ENCODE peak calls at places on chromosomes 16 and 17, in ten cellular contexts. Z is stomach; J is T follicular helper cell; O is WTC11; D is NCI-H2171 treated with DMSO at 0.1 percent for 48 hours; R is activated CD4-positive, alpha-beta T cell treated with anti-CD3 and anti-CD28 coated beads, Interleukin-2, amount 50 U/mL, for 24 hours; S is natural killer cell; T is immature natural killer cell; W is frontal cortex; Q is GM23248. E is an unnamed sample.

GRCh38 chr17:6669479-6670212 is 18.1 kb downstream of the C17orf100 start:
- DNase-seq in Q (no peak), W (no peak), T (no peak), D (no peak), R (no peak), S (no peak), Z (no peak), O (no peak), J (no peak), E (no peak)

GRCh38 chr17:43665038-43665386 is 3.3 kb upstream of the MEOX1 start:
- DNase-seq in D (no peak), R (no peak), S (no peak), J (no peak), O (peak), T (no peak), Q (no peak), Z (no peak), W (no peak), E (no peak)

GRCh38 chr17:8122923-8123694 is 797 bp downstream of the HES7 start:
- DNase-seq in S (no peak), T (peak), D (peak), R (peak), O (peak), W (no peak), J (no peak), Z (no peak), Q (peak), E (no peak)

GRCh38 chr17:21272881-21273839 is 11.4 kb upstream of the MAP2K3 start:
- DNase-seq in Q (no peak), T (no peak), W (no peak), O (no peak), S (no peak), Z (peak), D (no peak), R (no peak), J (no peak), E (no peak)

GRCh38 chr17:73471924-73472323 is 160.1 kb upstream of the CDC42EP4 start:
- DNase-seq in W (no peak), S (no peak), T (no peak), Q (no peak), O (no peak), Z (no peak), J (no peak), D (no peak), R (no peak), E (no peak)

GRCh38 chr16:81518439-81518757 is 73.8 kb downstream of the CMIP start:
- DNase-seq in W (no peak), O (no peak), D (no peak), S (no peak), J (no peak), Q (no peak), Z (no peak), T (no peak), R (no peak), E (no peak)

GRCh38 chr17:4101127-4101798 is 41.6 kb downstream of the ZZEF1 start:
- DNase-seq in O (no peak), S (no peak), D (no peak), W (no peak), Z (no peak), T (no peak), Q (no peak), R (no peak), J (no peak), E (no peak)

GRCh38 chr17:34001246-34001645 is 253.8 kb upstream of the CCL2 start:
- DNase-seq in Z (no peak), R (no peak), D (no peak), O (no peak), Q (no peak), S (no peak), J (no peak), T (no peak), W (no peak), E (no peak)

GRCh38 chr17:9266769-9267168 is 245.5 kb downstream of the NTN1 start:
- DNase-seq in T (no peak), O (no peak), S (no peak), J (no peak), R (no peak), Z (no peak), Q (no peak), W (no peak), D (no peak), E (no peak)

GRCh38 chr16:26019885-26020284 is 328.1 kb downstream of the HS3ST4 start:
- DNase-seq in R (no peak), Z (no peak), J (no peak), W (no peak), S (no peak), O (no peak), Q (no peak), T (no peak), D (peak), E (no peak)

GRCh38 chr17:83186751-83187421 is 107.5 kb downstream of the METRNL start:
- DNase-seq in D (no peak), O (peak), Q (no peak), Z (no peak), J (no peak), W (no peak), S (peak), R (no peak), T (no peak), E (no peak)

GRCh38 chr17:17511293-17511741 is 15.1 kb upstream of the RASD1 start:
- DNase-seq in W (no peak), D (no peak), O (no peak), R (no peak), S (no peak), Q (no peak), T (no peak), J (no peak), Z (no peak), E (no peak)

GRCh38 chr17:43907425-43907981 is at the start of gene MPP2:
- DNase-seq in O (peak), S (peak), Q (peak), W (peak), Z (peak), D (peak), T (peak), R (no peak), J (peak), E (peak)

E was measured in activated naive CD8-positive, alpha-beta T cell treated with anti-CD3 and anti-CD28 coated beads, Interleukin-2, amount 50 U/mL, for 16 hours.